ENCODE peak calls at places on chromosomes 11 and 22, in five cellular contexts. Z is NCI-H1930; Y is stimulated activated CD4-positive, alpha-beta T cell treated with anti-CD3 and anti-CD28 coated beads, Interleukin-4, amount 100 ng/mL, for 1 hour; I is stimulated activated naive CD4-positive, alpha-beta T cell treated with Interleukin-2 at 50 U/mL for 16 hours; B is HEK293T. X is an unnamed sample.

GRCh38 chr22:45831394-45831793 is 145.6 kb downstream of the WNT7B start:
- DNase-seq in Z (no peak), Y (no peak), I (no peak), B (no peak), X (peak; percentile 14)

GRCh38 chr11:109132539-109132938 is 289.5 kb upstream of the C11orf87 start:
- DNase-seq in Z (no peak), Y (no peak), I (no peak), B (no peak), X (no peak)

GRCh38 chr22:44925465-44926123 is 84.2 kb downstream of the PHF21B start:
- DNase-seq in Z (no peak), Y (no peak), I (no peak), B (no peak), X (no peak)

GRCh38 chr11:121426476-121427454 is 25.3 kb upstream of the SORL1 start:
- DNase-seq in Z (peak; percentile 31), Y (peak; percentile 59), I (peak; percentile 43), B (peak; percentile 42), X (peak; percentile 16)

GRCh38 chr11:78946945-78947914 is 372.6 kb upstream of the NARS2 start:
- DNase-seq in Z (no peak), Y (no peak), I (no peak), B (no peak), X (peak; percentile 45)

GRCh38 chr22:31623634-31624312 is 38.2 kb downstream of the PISD start:
- DNase-seq in Z (no peak), Y (no peak), I (no peak), B (no peak), X (no peak)

GRCh38 chr22:49013707-49014106 is 814.0 kb downstream of the BRD1 start:
- DNase-seq in Z (no peak), Y (no peak), I (no peak), B (no peak), X (no peak)

GRCh38 chr22:45574069-45574703 is 71.5 kb downstream of the FBLN1 start:
- DNase-seq in Z (no peak), Y (no peak), I (no peak), B (no peak), X (no peak)

GRCh38 chr11:126920833-126921232 is 79.7 kb downstream of the KIRREL3 start:
- DNase-seq in Z (no peak), Y (no peak), I (no peak), B (no peak), X (no peak)

GRCh38 chr11:6505577-6506240 is 8.6 kb downstream of the DNHD1 start:
- DNase-seq in Z (peak; percentile 7), Y (no peak), I (no peak), B (peak; percentile 29), X (peak; percentile 24)

GRCh38 chr11:118136341-118136740 is 16.3 kb downstream of the SCN4B start:
- DNase-seq in Z (no peak), Y (no peak), I (no peak), B (no peak), X (no peak)

GRCh38 chr11:46247090-46247489 is 30.4 kb upstream of the CREB3L1 start:
- DNase-seq in Z (no peak), Y (no peak), I (no peak), B (no peak), X (no peak)

GRCh38 chr11:44005076-44005800 is 42.5 kb upstream of the ACCSL start:
- DNase-seq in Z (no peak), Y (no peak), I (no peak), B (no peak), X (no peak)

GRCh38 chr11:25317221-25317620 is 820.4 kb downstream of the LUZP2 start:
- DNase-seq in Z (no peak), Y (no peak), I (no peak), B (no peak), X (no peak)

GRCh38 chr11:83819936-83820549 is 533.9 kb upstream of the CCDC90B start:
- DNase-seq in Z (peak; percentile 36), Y (no peak), I (no peak), B (peak; percentile 20), X (no peak)